ENCODE peak calls at places on chromosome 13, in five cellular contexts. Y is sigmoid colon; L is upper lobe of right lung; X is stimulated activated CD4-positive, alpha-beta T cell treated with anti-CD3 and anti-CD28 coated beads, TNF-alpha, amount 100 ng/mL, for 24 hours; E is CD4-positive, CD25-positive, alpha-beta regulatory T cell. D is an unnamed sample.

GRCh38 chr13:27481766-27482165 is 31.4 kb upstream of the MTIF3 start:
- DNase-seq in Y (no peak), L (peak; percentile 73), X (no peak), E (peak; percentile 26), D (no peak)

GRCh38 chr13:51714663-51715168 is 89.2 kb downstream of the DHRS12 start:
- DNase-seq in Y (no peak), L (no peak), X (no peak), E (no peak), D (no peak)

GRCh38 chr13:86006317-86006716 is 207.1 kb upstream of the SLITRK6 start:
- DNase-seq in Y (no peak), L (no peak), X (no peak), E (no peak), D (no peak)

GRCh38 chr13:114067886-114068722 is 64.3 kb downstream of the RASA3 start:
- DNase-seq in Y (peak; percentile 61), L (peak; percentile 64), X (no peak), E (peak; percentile 72), D (no peak)

GRCh38 chr13:73610799-73611592 is 523.2 kb downstream of the KLF12 start:
- DNase-seq in Y (no peak), L (no peak), X (no peak), E (no peak), D (no peak)

GRCh38 chr13:50911937-50912624 is 2.5 kb downstream of the RNASEH2B start:
- DNase-seq in Y (peak; percentile 91), L (peak; percentile 92), X (peak; percentile 80), E (peak; percentile 98), D (peak; percentile 44)

GRCh38 chr13:114099918-114100445 is 32.4 kb downstream of the RASA3 start:
- DNase-seq in Y (peak; percentile 67), L (peak; percentile 56), X (no peak), E (no peak), D (no peak)

GRCh38 chr13:110197041-110197440 is 109.9 kb downstream of the COL4A1 start:
- DNase-seq in Y (no peak), L (no peak), X (no peak), E (no peak), D (no peak)

GRCh38 chr13:90272356-90272755 is 1075.1 kb upstream of the MIR17HG start:
- DNase-seq in Y (no peak), L (no peak), X (no peak), E (no peak), D (no peak)

GRCh38 chr13:91699863-91700262 is 301.4 kb downstream of the GPC5 start:
- DNase-seq in Y (no peak), L (no peak), X (no peak), E (no peak), D (no peak)

GRCh38 chr13:44359983-44360375 is 13.6 kb upstream of the SERP2 start:
- DNase-seq in Y (no peak), L (no peak), X (no peak), E (no peak), D (no peak)

GRCh38 chr13:75250526-75251183 is 231.3 kb downstream of the TBC1D4 start:
- DNase-seq in Y (no peak), L (no peak), X (no peak), E (no peak), D (no peak)

GRCh38 chr13:40130871-40131636 is 475.6 kb downstream of the COG6 start:
- DNase-seq in Y (no peak), L (no peak), X (no peak), E (no peak), D (no peak)

GRCh38 chr13:34779171-34779570 is 162.9 kb upstream of the NBEA start:
- DNase-seq in Y (no peak), L (no peak), X (no peak), E (no peak), D (no peak)

GRCh38 chr13:74206061-74206561 is 71.9 kb upstream of the KLF12 start:
- DNase-seq in Y (no peak), L (no peak), X (no peak), E (no peak), D (no peak)

GRCh38 chr13:20465218-20465879 is 60.3 kb downstream of the CRYL1 start:
- DNase-seq in Y (no peak), L (no peak), X (no peak), E (no peak), D (no peak)

D was measured in nucleus accumbens.